ENCODE peak calls at places on chromosomes 1 and 21, in four cellular contexts. F is K562, T is endothelial cell of umbilical vein, G is GM23338. L is an unnamed sample.

GRCh38 chr1:85230305-85230977 is 29.0 kb downstream of the C1orf52 start:
- DNase-seq in F (no peak), T (no peak), G (peak), L (no peak)

GRCh38 chr1:17944606-17945005 is 163.0 kb upstream of the IGSF21 start:
- DNase-seq in F (no peak), T (no peak), G (peak), L (no peak)

GRCh38 chr1:24299901-24300300 is 19.3 kb upstream of the GRHL3 start:
- DNase-seq in F (no peak), T (no peak), G (no peak), L (no peak)

GRCh38 chr1:46643368-46643775 is 24.8 kb downstream of the ATPAF1 start:
- DNase-seq in F (no peak), T (peak), G (no peak), L (no peak)

GRCh38 chr1:8390707-8391106 is 72.8 kb downstream of the SLC45A1 start:
- DNase-seq in F (no peak), T (no peak), G (no peak), L (no peak)

GRCh38 chr1:153683853-153684252 is 5.4 kb downstream of the NPR1 start:
- DNase-seq in F (peak), T (no peak), G (no peak), L (no peak)

GRCh38 chr1:79875187-79875586 is 868.7 kb upstream of the ADGRL4 start:
- DNase-seq in F (no peak), T (no peak), G (no peak), L (no peak)

GRCh38 chr1:63435136-63435535 is 67.7 kb downstream of the ALG6 start:
- DNase-seq in F (no peak), T (no peak), G (no peak), L (no peak)

GRCh38 chr1:58447891-58448290 is 98.6 kb downstream of the OMA1 start:
- DNase-seq in F (no peak), T (no peak), G (no peak), L (no peak)

GRCh38 chr1:182120411-182121258 is 59.1 kb upstream of the ZNF648 start:
- DNase-seq in F (no peak), T (no peak), G (no peak), L (no peak)

GRCh38 chr1:167095368-167095767 is 1.5 kb downstream of the STYXL2 start:
- DNase-seq in F (no peak), T (no peak), G (no peak), L (no peak)

GRCh38 chr1:42480921-42481320 is 17.8 kb downstream of the CCDC30 start:
- DNase-seq in F (no peak), T (no peak), G (no peak), L (no peak)

GRCh38 chr1:44057293-44057692 is 26.0 kb upstream of the SLC6A9 start:
- DNase-seq in F (no peak), T (no peak), G (no peak), L (no peak)

GRCh38 chr21:27476696-27477095 is 509.8 kb upstream of the ADAMTS5 start:
- DNase-seq in F (no peak), T (peak), G (no peak), L (no peak)

GRCh38 chr1:223016890-223017289 is 126.2 kb downstream of the TLR5 start:
- DNase-seq in F (no peak), T (no peak), G (no peak), L (no peak)

GRCh38 chr1:156366378-156366777 is 2.6 kb upstream of the RHBG start:
- DNase-seq in F (no peak), T (no peak), G (no peak), L (no peak)

GRCh38 chr1:4010811-4011605 is 110.9 kb upstream of the C1orf174 start:
- DNase-seq in F (no peak), T (no peak), G (no peak), L (no peak)

GRCh38 chr1:47418122-47418521 is 2.0 kb downstream of the FOXE3 start:
- DNase-seq in F (no peak), T (no peak), G (no peak), L (no peak)

GRCh38 chr1:183812686-183813569 is 8.0 kb downstream of the RGL1 start:
- DNase-seq in F (no peak), T (peak), G (peak), L (no peak)

GRCh38 chr1:234955107-234955731 is 173.4 kb downstream of the TOMM20 start:
- DNase-seq in F (no peak), T (peak), G (no peak), L (no peak)

GRCh38 chr1:19938502-19938901 is 15.1 kb upstream of the PLA2G2E start:
- DNase-seq in F (no peak), T (no peak), G (no peak), L (no peak)

GRCh38 chr1:26913754-26914619 is at the start of gene NR0B2:
- DNase-seq in F (peak), T (peak), G (no peak), L (no peak)

GRCh38 chr1:17527036-17527914 is 12.2 kb upstream of the ARHGEF10L start:
- DNase-seq in F (no peak), T (no peak), G (no peak), L (no peak)

GRCh38 chr1:36446780-36447179 is 3.5 kb downstream of the OSCP1 start:
- DNase-seq in F (no peak), T (no peak), G (no peak), L (no peak)

GRCh38 chr1:200445213-200445612 is 35.4 kb upstream of the ZNF281 start:
- DNase-seq in F (no peak), T (no peak), G (no peak), L (no peak)

GRCh38 chr1:148263128-148263905 is 111.2 kb upstream of the NBPF11 start:
- DNase-seq in F (peak), T (peak), G (peak), L (peak)

GRCh38 chr21:25557170-25557569 is 50.1 kb downstream of the MRPL39 start:
- DNase-seq in F (no peak), T (no peak), G (no peak), L (no peak)

GRCh38 chr1:163870666-163871065 is 548.9 kb downstream of the NUF2 start:
- DNase-seq in F (no peak), T (no peak), G (no peak), L (no peak)

GRCh38 chr1:156643266-156644092 is 1.6 kb downstream of the BCAN start:
- DNase-seq in F (no peak), T (no peak), G (no peak), L (peak)

GRCh38 chr1:39832294-39832693 is 43.6 kb upstream of the BMP8B start:
- DNase-seq in F (peak), T (no peak), G (no peak), L (no peak)

GRCh38 chr21:24007592-24007991 is 1599.7 kb downstream of the MRPL39 start:
- DNase-seq in F (no peak), T (no peak), G (no peak), L (no peak)

GRCh38 chr1:38735651-38736161 is 123.9 kb downstream of the RRAGC start:
- DNase-seq in F (no peak), T (peak), G (no peak), L (no peak)

GRCh38 chr1:108661030-108661609 is at the start of gene HENMT1:
- DNase-seq in F (no peak), T (peak), G (peak), L (peak)

GRCh38 chr1:21028520-21029145 is 148.1 kb downstream of the EIF4G3 start:
- DNase-seq in F (no peak), T (no peak), G (no peak), L (no peak)

GRCh38 chr1:32861904-32862698 is 8.6 kb downstream of the FNDC5 start:
- DNase-seq in F (no peak), T (no peak), G (no peak), L (no peak)

GRCh38 chr1:97806996-97807395 is 113.8 kb downstream of the DPYD start:
- DNase-seq in F (no peak), T (no peak), G (no peak), L (no peak)

GRCh38 chr1:218865591-218865990 is 308.1 kb upstream of the LYPLAL1 start:
- DNase-seq in F (no peak), T (peak), G (no peak), L (no peak)

GRCh38 chr1:154934358-154934948 is 2.1 kb downstream of the PMVK start:
- DNase-seq in F (no peak), T (no peak), G (no peak), L (no peak)
- TF ChIP-seq POLR2AphosphoS5 in F (no peak), T (no peak), G (no peak), L (no peak)

DNA sequence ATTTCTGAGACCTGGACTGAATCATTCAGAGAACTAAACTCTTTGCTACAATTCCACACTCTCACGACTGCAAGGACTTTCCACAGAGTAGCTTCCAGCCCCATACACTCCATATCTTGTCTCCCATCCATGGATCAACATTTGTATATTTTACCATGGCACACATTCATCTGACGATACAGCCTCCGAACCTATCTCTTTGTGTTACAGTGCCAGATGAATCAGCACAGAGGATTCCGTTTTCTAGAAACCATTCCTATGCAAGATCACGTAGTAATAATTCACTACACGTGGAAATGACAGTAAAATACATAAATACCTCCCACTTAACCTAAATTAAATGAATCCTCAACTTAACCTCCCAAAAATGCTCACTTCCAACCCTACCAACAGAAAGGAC is 110.0 kb upstream of the PRDX6 start:
- DNase-seq in F (no peak), T (no peak), G (no peak), L (no peak)
- TF ChIP-seq POLR2AphosphoS5 in F (no peak), T (no peak), G (no peak), L (no peak)

DNA sequence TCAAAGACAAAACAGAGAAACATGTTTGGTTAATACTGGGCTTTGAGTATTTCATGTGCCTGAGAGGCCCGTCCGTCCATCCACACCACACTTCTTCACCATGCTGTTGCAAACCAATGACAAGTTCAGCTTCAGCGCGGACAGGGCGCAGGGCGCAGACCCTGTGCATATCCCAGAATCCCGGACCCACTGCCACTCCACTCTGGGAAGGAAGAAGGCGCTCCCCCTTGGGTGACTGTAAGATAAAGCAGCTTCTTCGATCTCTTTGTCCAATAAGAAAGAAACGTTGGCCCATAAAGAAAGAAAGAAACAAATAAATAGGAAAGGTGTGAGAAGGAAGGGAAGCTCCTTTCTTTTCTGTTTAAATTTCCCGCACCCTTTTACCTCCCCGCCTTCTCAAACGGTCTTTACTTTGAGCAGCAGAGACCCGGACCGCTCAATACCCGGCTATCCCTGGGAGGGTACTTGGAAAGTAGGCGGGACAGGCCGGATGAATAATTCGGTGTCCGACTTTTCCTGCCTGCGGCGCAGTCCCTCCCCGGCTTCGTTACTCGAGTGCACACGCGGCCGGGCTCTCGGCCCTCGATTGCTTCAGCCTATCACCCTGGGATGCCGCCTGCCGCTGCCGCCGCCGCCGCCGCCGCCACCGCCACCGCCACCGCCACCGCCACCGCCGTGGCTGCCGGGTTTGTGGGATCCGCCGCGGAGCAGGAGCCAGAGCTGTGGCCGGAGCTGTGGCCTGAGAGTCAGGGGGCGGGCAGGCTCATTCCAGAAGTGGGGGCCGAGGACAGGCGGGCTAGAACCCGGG is 550 bp upstream of the RASAL2 start:
- DNase-seq in F (peak), T (peak), G (peak), L (peak)
- TF ChIP-seq POLR2AphosphoS5 in F (no peak), T (peak), G (peak), L (no peak)

DNA sequence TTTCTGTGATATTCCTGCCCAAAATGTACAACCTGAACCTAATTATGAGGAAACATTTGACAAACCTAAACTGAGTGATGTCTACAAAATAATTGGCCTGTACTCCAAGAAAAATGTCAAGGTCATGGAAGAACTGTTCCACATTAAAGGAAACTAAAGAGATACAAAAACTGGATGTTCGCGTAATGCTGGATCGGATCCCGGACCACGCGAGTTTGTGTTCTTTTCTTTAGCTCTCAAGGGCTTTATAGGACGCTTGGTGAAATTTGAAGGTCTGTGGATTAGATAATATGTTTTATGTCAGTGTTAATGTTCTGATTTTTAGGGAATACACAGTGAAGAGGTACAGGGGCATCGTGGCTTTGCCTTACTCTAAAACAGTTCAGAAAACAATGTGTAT is 400.5 kb downstream of the CAMTA1 start:
- DNase-seq in F (no peak), T (no peak), G (no peak), L (no peak)
- TF ChIP-seq POLR2AphosphoS5 in F (no peak), T (no peak), G (no peak), L (no peak)